ENCODE peak calls at places on chromosomes 6 and 20, in eight cellular contexts. One of them, this sample, is unnamed.

GRCh38 chr20:4813076-4813838 is 91.5 kb downstream of the PRND start:
- DNase-seq in NCI-H510A: no peak
- DNase-seq in natural killer cell: no peak
- DNase-seq in dorsolateral prefrontal cortex: no peak
- DNase-seq in EH: no peak
- DNase-seq in heart right ventricle: peak; percentile 38
- DNase-seq in AML-193: no peak
- DNase-seq in amniotic stem cell: no peak
- DNase-seq in this sample: no peak

GRCh38 chr20:9591080-9591479 is 76.7 kb downstream of the LAMP5 start:
- DNase-seq in dorsolateral prefrontal cortex: no peak
- DNase-seq in EH: no peak
- DNase-seq in AML-193: no peak
- DNase-seq in NCI-H510A: no peak
- DNase-seq in heart right ventricle: no peak
- DNase-seq in amniotic stem cell: no peak
- DNase-seq in natural killer cell: no peak
- DNase-seq in this sample: no peak

GRCh38 chr20:49668181-49668877 is 45.3 kb downstream of the B4GALT5 start:
- DNase-seq in amniotic stem cell: no peak
- DNase-seq in AML-193: no peak
- DNase-seq in EH: no peak
- DNase-seq in NCI-H510A: no peak
- DNase-seq in heart right ventricle: peak; percentile 25
- DNase-seq in dorsolateral prefrontal cortex: no peak
- DNase-seq in natural killer cell: peak; percentile 84
- DNase-seq in this sample: no peak

GRCh38 chr20:38229376-38230252 is 30.9 kb downstream of the KIAA1755 start:
- DNase-seq in NCI-H510A: no peak
- DNase-seq in natural killer cell: no peak
- DNase-seq in AML-193: peak; percentile 34
- DNase-seq in heart right ventricle: no peak
- DNase-seq in amniotic stem cell: no peak
- DNase-seq in dorsolateral prefrontal cortex: no peak
- DNase-seq in EH: peak; percentile 55
- DNase-seq in this sample: no peak

GRCh38 chr6:74356385-74356784 is 660.4 kb downstream of the CD109 start:
- DNase-seq in amniotic stem cell: no peak
- DNase-seq in dorsolateral prefrontal cortex: no peak
- DNase-seq in natural killer cell: no peak
- DNase-seq in heart right ventricle: no peak
- DNase-seq in EH: peak; percentile 69
- DNase-seq in AML-193: no peak
- DNase-seq in NCI-H510A: no peak
- DNase-seq in this sample: no peak

GRCh38 chr20:3786126-3786484 is 435 bp downstream of the CENPB start:
- DNase-seq in EH: peak; percentile 64
- DNase-seq in amniotic stem cell: no peak
- DNase-seq in dorsolateral prefrontal cortex: peak; percentile 53
- DNase-seq in NCI-H510A: peak; percentile 43
- DNase-seq in natural killer cell: no peak
- DNase-seq in heart right ventricle: peak; percentile 56
- DNase-seq in AML-193: no peak
- DNase-seq in this sample: peak; percentile 23

GRCh38 chr6:157087974-157088373 is 235.3 kb downstream of the TMEM242 start:
- DNase-seq in dorsolateral prefrontal cortex: no peak
- DNase-seq in heart right ventricle: no peak
- DNase-seq in amniotic stem cell: no peak
- DNase-seq in AML-193: no peak
- DNase-seq in EH: no peak
- DNase-seq in NCI-H510A: no peak
- DNase-seq in natural killer cell: no peak
- DNase-seq in this sample: no peak

GRCh38 chr6:157323114-157323923 is at the start of gene TMEM242:
- DNase-seq in AML-193: no peak
- DNase-seq in natural killer cell: peak; percentile 87
- DNase-seq in heart right ventricle: peak; percentile 93
- DNase-seq in EH: peak; percentile 92
- DNase-seq in amniotic stem cell: no peak
- DNase-seq in NCI-H510A: no peak
- DNase-seq in dorsolateral prefrontal cortex: peak; percentile 93
- DNase-seq in this sample: peak; percentile 90

GRCh38 chr6:153218184-153218792 is 87.2 kb upstream of the RGS17 start:
- DNase-seq in EH: no peak
- DNase-seq in natural killer cell: no peak
- DNase-seq in heart right ventricle: no peak
- DNase-seq in NCI-H510A: no peak
- DNase-seq in dorsolateral prefrontal cortex: no peak
- DNase-seq in AML-193: no peak
- DNase-seq in amniotic stem cell: no peak
- DNase-seq in this sample: no peak

GRCh38 chr6:3789018-3789895 is 37.7 kb upstream of the PXDC1 start:
- DNase-seq in EH: peak; percentile 42
- DNase-seq in heart right ventricle: no peak
- DNase-seq in natural killer cell: no peak
- DNase-seq in dorsolateral prefrontal cortex: no peak
- DNase-seq in NCI-H510A: no peak
- DNase-seq in amniotic stem cell: no peak
- DNase-seq in AML-193: no peak
- DNase-seq in this sample: no peak

GRCh38 chr6:437042-437402 is 45.5 kb downstream of the IRF4 start:
- DNase-seq in NCI-H510A: no peak
- DNase-seq in amniotic stem cell: no peak
- DNase-seq in EH: no peak
- DNase-seq in natural killer cell: no peak
- DNase-seq in AML-193: no peak
- DNase-seq in dorsolateral prefrontal cortex: no peak
- DNase-seq in heart right ventricle: no peak
- DNase-seq in this sample: no peak

GRCh38 chr6:87540541-87540940 is 49.2 kb downstream of the RARS2 start:
- DNase-seq in NCI-H510A: no peak
- DNase-seq in amniotic stem cell: no peak
- DNase-seq in natural killer cell: no peak
- DNase-seq in EH: no peak
- DNase-seq in dorsolateral prefrontal cortex: no peak
- DNase-seq in AML-193: no peak
- DNase-seq in heart right ventricle: no peak
- DNase-seq in this sample: no peak

GRCh38 chr6:33856655-33857054 is 52.9 kb upstream of the MLN start:
- DNase-seq in dorsolateral prefrontal cortex: no peak
- DNase-seq in amniotic stem cell: no peak
- DNase-seq in natural killer cell: peak; percentile 69
- DNase-seq in NCI-H510A: no peak
- DNase-seq in AML-193: peak; percentile 52
- DNase-seq in EH: no peak
- DNase-seq in heart right ventricle: no peak
- DNase-seq in this sample: no peak

GRCh38 chr6:31861919-31862343 is 690 bp downstream of the NEU1 start:
- DNase-seq in amniotic stem cell: no peak
- DNase-seq in EH: no peak
- DNase-seq in AML-193: no peak
- DNase-seq in heart right ventricle: no peak
- DNase-seq in NCI-H510A: no peak
- DNase-seq in dorsolateral prefrontal cortex: no peak
- DNase-seq in natural killer cell: no peak
- DNase-seq in this sample: no peak

GRCh38 chr6:28263946-28264345 is 3.0 kb upstream of the ZSCAN26 start:
- DNase-seq in EH: no peak
- DNase-seq in dorsolateral prefrontal cortex: no peak
- DNase-seq in NCI-H510A: no peak
- DNase-seq in natural killer cell: no peak
- DNase-seq in heart right ventricle: no peak
- DNase-seq in amniotic stem cell: no peak
- DNase-seq in AML-193: no peak
- DNase-seq in this sample: no peak

GRCh38 chr6:33278810-33279209 is 1.9 kb downstream of the B3GALT4 start:
- DNase-seq in heart right ventricle: no peak
- DNase-seq in dorsolateral prefrontal cortex: no peak
- DNase-seq in amniotic stem cell: no peak
- DNase-seq in NCI-H510A: no peak
- DNase-seq in natural killer cell: no peak
- DNase-seq in EH: no peak
- DNase-seq in AML-193: no peak
- DNase-seq in this sample: no peak

GRCh38 chr6:114304304-114304887 is 38.4 kb downstream of the HS3ST5 start:
- DNase-seq in amniotic stem cell: peak; percentile 45
- DNase-seq in natural killer cell: no peak
- DNase-seq in heart right ventricle: no peak
- DNase-seq in NCI-H510A: no peak
- DNase-seq in AML-193: peak; percentile 35
- DNase-seq in EH: peak; percentile 11
- DNase-seq in dorsolateral prefrontal cortex: no peak
- DNase-seq in this sample: no peak

This sample was measured in gastrocnemius medialis.